ENCODE peak calls at places on chromosomes 7 and 10, in nine cellular contexts. J is stomach, A is esophagus muscularis mucosa, L is suprapubic skin, G is GM12878, E is ovary, X is K562, V is HepG2, T is tibial nerve. Y is an unnamed sample.

GRCh38 chr7:37732880-37733279 is 49.3 kb downstream of the GPR141 start:
- DNase-seq in J (no peak), A (no peak), L (no peak), G (no peak), E (no peak), X (no peak), V (no peak), T (no peak), Y (no peak)

GRCh38 chr10:61975107-61975932 is 73.8 kb downstream of the ARID5B start:
- DNase-seq in J (no peak), A (no peak), L (no peak), G (no peak), E (no peak), X (peak; percentile 42), V (no peak), T (no peak), Y (no peak)

GRCh38 chr7:99030951-99031350 is 113.0 kb downstream of the SMURF1 start:
- DNase-seq in J (no peak), A (no peak), L (peak; percentile 78), G (no peak), E (peak; percentile 19), X (no peak), V (no peak), T (no peak), Y (no peak)

GRCh38 chr7:17774248-17774647 is 166.0 kb downstream of the SNX13 start:
- DNase-seq in J (no peak), A (no peak), L (no peak), G (no peak), E (no peak), X (no peak), V (no peak), T (no peak), Y (no peak)

GRCh38 chr10:48215148-48215982 is 59.1 kb downstream of the FRMPD2 start:
- DNase-seq in J (peak; percentile 66), A (peak; percentile 78), L (no peak), G (peak; percentile 49), E (no peak), X (peak; percentile 60), V (peak; percentile 28), T (no peak), Y (peak; percentile 53)

GRCh38 chr10:61463035-61463909 is 10.1 kb upstream of the TMEM26 start:
- DNase-seq in J (no peak), A (no peak), L (no peak), G (no peak), E (no peak), X (no peak), V (no peak), T (no peak), Y (no peak)

GRCh38 chr7:37578350-37578749 is 105.2 kb upstream of the GPR141 start:
- DNase-seq in J (no peak), A (no peak), L (no peak), G (no peak), E (no peak), X (no peak), V (no peak), T (no peak), Y (no peak)

GRCh38 chr10:126061526-126061925 is 165.2 kb downstream of the FANK1 start:
- DNase-seq in J (no peak), A (no peak), L (no peak), G (no peak), E (no peak), X (no peak), V (no peak), T (no peak), Y (no peak)

GRCh38 chr7:102029616-102030015 is 212.2 kb downstream of the CUX1 start:
- DNase-seq in J (no peak), A (no peak), L (no peak), G (no peak), E (no peak), X (no peak), V (no peak), T (no peak), Y (no peak)

GRCh38 chr7:102028206-102028826 is 210.9 kb downstream of the CUX1 start:
- DNase-seq in J (no peak), A (no peak), L (no peak), G (no peak), E (no peak), X (no peak), V (no peak), T (no peak), Y (no peak)

GRCh38 chr7:102021841-102022618 is 204.6 kb downstream of the CUX1 start:
- DNase-seq in J (no peak), A (no peak), L (no peak), G (no peak), E (no peak), X (no peak), V (no peak), T (no peak), Y (no peak)

GRCh38 chr7:102024005-102024768 is 206.8 kb downstream of the CUX1 start:
- DNase-seq in J (no peak), A (no peak), L (no peak), G (no peak), E (no peak), X (no peak), V (peak; percentile 10), T (no peak), Y (no peak)

DNA sequence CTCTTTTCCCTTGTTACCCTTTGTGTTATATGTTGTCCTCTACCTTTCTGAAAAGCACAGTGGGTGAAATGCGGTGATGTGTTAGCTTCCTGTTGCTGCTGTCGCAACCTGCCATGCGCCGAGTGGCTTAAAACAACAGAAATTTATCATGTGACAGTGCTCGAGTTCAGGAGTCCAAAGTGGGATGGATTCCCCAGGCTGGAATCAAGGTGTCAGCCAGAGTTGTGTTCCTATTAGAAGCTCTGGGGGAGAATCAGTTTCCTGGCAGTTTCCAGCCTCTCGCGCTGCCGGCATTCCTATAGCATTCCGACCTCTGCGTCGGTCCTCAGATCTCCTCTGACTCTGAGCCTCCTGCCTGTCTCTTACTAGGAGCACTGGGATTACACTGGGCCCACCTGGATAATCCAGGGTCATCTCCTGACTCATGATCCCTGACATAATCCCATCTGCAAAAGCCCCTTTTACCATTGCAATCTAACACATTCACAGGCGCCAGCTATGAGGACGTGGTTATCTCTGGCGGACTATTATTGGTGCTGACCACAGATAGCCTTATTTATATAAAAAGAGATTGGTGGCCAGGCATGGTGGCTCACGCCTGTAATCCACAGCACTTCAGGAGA is 207.5 kb downstream of the CUX1 start:
- DNase-seq in J (no peak), A (no peak), L (no peak), G (no peak), E (no peak), X (no peak), V (peak; percentile 98), T (no peak), Y (peak; percentile 15)
- TF ChIP-seq CTCF in J (no peak), A (no peak), L (no peak), G (no peak), E (no peak), X (no peak), V (no peak), T (no peak), Y (no peak)

DNA sequence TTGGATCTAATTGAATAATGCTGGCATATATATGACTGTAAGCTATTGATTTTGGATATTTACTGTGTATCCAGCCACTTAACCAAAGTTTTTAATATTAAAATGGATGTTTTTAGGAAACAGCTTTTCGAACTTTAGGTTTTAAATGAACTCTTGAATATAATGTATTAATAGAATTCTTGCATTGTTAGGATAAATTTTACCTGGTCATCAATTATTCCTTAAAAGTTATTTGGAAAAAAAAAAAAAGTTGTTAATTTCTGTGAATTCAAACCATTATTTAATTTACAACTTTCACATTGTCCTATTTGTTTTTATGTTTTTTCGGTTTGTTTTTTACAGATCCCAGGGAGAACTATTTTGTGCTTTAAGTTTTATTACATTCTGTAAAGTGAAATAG is 9.8 kb downstream of the TMEM209 start:
- DNase-seq in J (no peak), A (no peak), L (no peak), G (no peak), E (no peak), X (no peak), V (no peak), T (no peak), Y (no peak)
- H3K36me3 ChIP-seq in J (peaks cover 69% of the 10 kb centered on the region), A (peaks cover 23% of the 10 kb centered on the region), L (peaks cover 42% of the 10 kb centered on the region), G (peaks cover 32% of the 10 kb centered on the region), E (no peaks in the 10 kb centered on the region), X (peaks cover 96% of the 10 kb centered on the region), V (peaks cover 33% of the 10 kb centered on the region), T (peaks cover 72% of the 10 kb centered on the region), Y (peaks cover 39% of the 10 kb centered on the region)

GRCh38 chr7:140623995-140624902 is 16.4 kb downstream of the DENND2A start:
- DNase-seq in J (no peak), A (no peak), L (no peak), G (no peak), E (no peak), X (no peak), V (no peak), T (no peak), Y (no peak)

GRCh38 chr7:140631006-140631405 is 9.6 kb downstream of the DENND2A start:
- DNase-seq in J (no peak), A (no peak), L (no peak), G (no peak), E (no peak), X (no peak), V (no peak), T (no peak), Y (no peak)

GRCh38 chr7:140631602-140632001 is 9.0 kb downstream of the DENND2A start:
- DNase-seq in J (no peak), A (no peak), L (no peak), G (no peak), E (no peak), X (no peak), V (no peak), T (no peak), Y (no peak)

GRCh38 chr7:140621326-140622035 is 19.1 kb downstream of the DENND2A start:
- DNase-seq in J (no peak), A (no peak), L (no peak), G (no peak), E (no peak), X (no peak), V (no peak), T (no peak), Y (no peak)

GRCh38 chr7:140625908-140626868 is 14.4 kb downstream of the DENND2A start:
- DNase-seq in J (peak; percentile 72), A (peak; percentile 97), L (peak; percentile 91), G (no peak), E (peak; percentile 98), X (no peak), V (no peak), T (peak; percentile 95), Y (peak; percentile 74)
- TF ChIP-seq EP300 in J (no peak), A (no peak), L (no peak), G (no peak), E (no peak), X (no peak), V (no peak), T (peak; percentile 84), Y (no peak)

GRCh38 chr7:80856769-80857168 is 62.1 kb downstream of the SEMA3C start:
- DNase-seq in J (no peak), A (no peak), L (no peak), G (no peak), E (no peak), X (no peak), V (no peak), T (no peak), Y (no peak)

GRCh38 chr7:80858141-80858903 is 60.5 kb downstream of the SEMA3C start:
- DNase-seq in J (no peak), A (no peak), L (no peak), G (no peak), E (no peak), X (no peak), V (peak; percentile 50), T (no peak), Y (no peak)

DNA sequence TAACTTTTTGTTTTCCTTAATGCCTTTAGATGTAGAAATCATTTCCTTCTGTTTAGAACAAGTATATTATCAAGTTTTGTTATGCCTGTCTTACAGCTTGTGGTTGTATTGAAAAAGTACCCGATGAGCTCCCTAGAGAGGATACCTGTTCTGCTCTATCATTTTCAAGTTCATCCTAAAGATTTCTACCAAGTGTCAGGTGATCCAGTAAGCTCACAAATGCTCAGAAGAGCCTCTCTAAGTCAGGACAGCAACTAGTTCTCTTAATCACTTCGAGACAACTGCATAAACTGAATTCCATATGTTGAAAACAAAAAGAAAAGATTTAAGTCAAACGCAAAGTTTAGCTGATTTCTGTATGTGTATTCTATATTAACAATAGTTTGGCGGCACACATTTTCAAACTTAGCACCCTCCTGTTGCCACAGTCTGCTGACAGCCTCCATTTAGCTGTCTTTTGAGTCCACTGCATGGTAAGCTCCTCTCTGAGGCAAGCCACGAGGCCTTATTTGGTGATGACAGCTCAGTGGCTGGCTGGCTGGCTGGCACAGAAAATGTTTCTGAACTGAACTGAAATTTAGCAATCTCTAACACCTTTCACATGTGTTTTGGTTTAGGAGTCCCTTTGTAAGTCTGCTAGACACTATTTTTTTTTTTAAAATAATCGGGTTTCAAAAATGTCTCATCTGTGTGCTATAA is 59.4 kb downstream of the SEMA3C start:
- DNase-seq in J (no peak), A (peak; percentile 94), L (peak; percentile 80), G (no peak), E (peak; percentile 55), X (no peak), V (no peak), T (peak; percentile 45), Y (peak; percentile 26)
- TF ChIP-seq CTCF in J (no peak), A (no peak), L (no peak), G (no peak), E (no peak), X (no peak), V (no peak), T (no peak), Y (no peak)

Y was measured in transverse colon.